ENCODE peak calls at places on chromosomes 7 and 10, in six cellular contexts. U is heart left ventricle, C is AG04450, R is adrenal gland, X is pancreas, J is uterus. D is an unnamed sample.

GRCh38 chr10:93218386-93218785 is 144.7 kb downstream of the CYP26A1 start:
- DNase-seq in U (no peak), C (no peak), R (no peak), X (no peak), J (no peak), D (no peak)

GRCh38 chr10:35578608-35578956 is 26.6 kb upstream of the GJD4 start:
- DNase-seq in U (no peak), C (no peak), R (no peak), X (no peak), J (no peak), D (no peak)

GRCh38 chr7:11155883-11156282 is 182.2 kb downstream of the PHF14 start:
- DNase-seq in U (no peak), C (no peak), R (no peak), X (no peak), J (no peak), D (no peak)

GRCh38 chr10:7507887-7508726 is 97.3 kb upstream of the SFMBT2 start:
- DNase-seq in U (no peak), C (no peak), R (no peak), X (no peak), J (no peak), D (no peak)

GRCh38 chr7:70557281-70557680 is 574.7 kb upstream of the GALNT17 start:
- DNase-seq in U (no peak), C (no peak), R (no peak), X (no peak), J (no peak), D (no peak)

GRCh38 chr7:90530263-90530662 is 60.8 kb downstream of the PTTG1IP2 start:
- DNase-seq in U (no peak), C (no peak), R (no peak), X (no peak), J (no peak), D (no peak)

GRCh38 chr7:143877076-143877475 is 24.9 kb downstream of the TCAF1 start:
- DNase-seq in U (no peak), C (no peak), R (no peak), X (no peak), J (no peak), D (no peak)

GRCh38 chr10:127402596-127403409 is 146.3 kb upstream of the NPS start:
- DNase-seq in U (no peak), C (no peak), R (no peak), X (no peak), J (no peak), D (no peak)

GRCh38 chr7:16754869-16755317 is 1.3 kb downstream of the TSPAN13 start:
- DNase-seq in U (no peak), C (no peak), R (no peak), X (no peak), J (no peak), D (peak; percentile 23)

GRCh38 chr10:30387646-30388243 is 38.7 kb upstream of the MTPAP start:
- DNase-seq in U (no peak), C (no peak), R (no peak), X (no peak), J (no peak), D (peak; percentile 57)

GRCh38 chr7:36034020-36034419 is 119.0 kb upstream of the EEPD1 start:
- DNase-seq in U (no peak), C (no peak), R (no peak), X (no peak), J (no peak), D (no peak)

GRCh38 chr10:101725296-101725695 is 30.3 kb upstream of the FBXW4 start:
- DNase-seq in U (no peak), C (no peak), R (no peak), X (no peak), J (no peak), D (no peak)

GRCh38 chr10:77279207-77279606 is 358.4 kb downstream of the KCNMA1 start:
- DNase-seq in U (no peak), C (no peak), R (no peak), X (no peak), J (peak; percentile 34), D (no peak)

GRCh38 chr7:157689269-157690057 is 352.7 kb downstream of the DNAJB6 start:
- DNase-seq in U (no peak), C (no peak), R (peak; percentile 4), X (no peak), J (no peak), D (peak; percentile 28)

GRCh38 chr7:80082214-80082613 is 52.4 kb upstream of the GNAI1 start:
- DNase-seq in U (no peak), C (no peak), R (no peak), X (no peak), J (no peak), D (no peak)

GRCh38 chr7:877312-878232 is 1.2 kb downstream of the GET4 start:
- DNase-seq in U (peak; percentile 35), C (no peak), R (peak; percentile 65), X (no peak), J (no peak), D (no peak)

GRCh38 chr7:48250441-48250951 is 79.2 kb downstream of the ABCA13 start:
- DNase-seq in U (no peak), C (no peak), R (peak; percentile 33), X (no peak), J (no peak), D (no peak)

GRCh38 chr7:143104759-143105158 is 27.1 kb upstream of the PIP start:
- DNase-seq in U (no peak), C (no peak), R (no peak), X (no peak), J (no peak), D (no peak)

GRCh38 chr7:35697414-35698175 is 2.7 kb upstream of the HERPUD2 start:
- DNase-seq in U (no peak), C (no peak), R (no peak), X (no peak), J (no peak), D (peak; percentile 46)

GRCh38 chr7:83005410-83005809 is 157.3 kb downstream of the PCLO start:
- DNase-seq in U (no peak), C (no peak), R (no peak), X (no peak), J (no peak), D (no peak)

GRCh38 chr7:6516387-6516983 is 34.8 kb downstream of the GRID2IP start:
- DNase-seq in U (peak; percentile 82), C (peak; percentile 55), R (peak; percentile 86), X (peak; percentile 84), J (peak; percentile 77), D (peak; percentile 82)

GRCh38 chr10:3213174-3213573 is 40.6 kb upstream of the PITRM1 start:
- DNase-seq in U (peak; percentile 53), C (no peak), R (no peak), X (no peak), J (peak; percentile 87), D (no peak)

GRCh38 chr7:28539289-28539981 is 127.1 kb downstream of the CREB5 start:
- DNase-seq in U (no peak), C (no peak), R (no peak), X (no peak), J (no peak), D (no peak)

GRCh38 chr10:126098216-126098561 is 201.8 kb downstream of the FANK1 start:
- DNase-seq in U (no peak), C (no peak), R (no peak), X (no peak), J (no peak), D (no peak)

GRCh38 chr10:6062101-6062771 is at the start of gene IL2RA:
- DNase-seq in U (no peak), C (no peak), R (no peak), X (no peak), J (no peak), D (no peak)

GRCh38 chr7:65840446-65840845 is 32.4 kb upstream of the VKORC1L1 start:
- DNase-seq in U (no peak), C (no peak), R (no peak), X (peak; percentile 64), J (no peak), D (no peak)

GRCh38 chr10:131159771-131160170 is 151.8 kb downstream of the TCERG1L start:
- DNase-seq in U (no peak), C (no peak), R (no peak), X (peak; percentile 33), J (no peak), D (no peak)

DNA sequence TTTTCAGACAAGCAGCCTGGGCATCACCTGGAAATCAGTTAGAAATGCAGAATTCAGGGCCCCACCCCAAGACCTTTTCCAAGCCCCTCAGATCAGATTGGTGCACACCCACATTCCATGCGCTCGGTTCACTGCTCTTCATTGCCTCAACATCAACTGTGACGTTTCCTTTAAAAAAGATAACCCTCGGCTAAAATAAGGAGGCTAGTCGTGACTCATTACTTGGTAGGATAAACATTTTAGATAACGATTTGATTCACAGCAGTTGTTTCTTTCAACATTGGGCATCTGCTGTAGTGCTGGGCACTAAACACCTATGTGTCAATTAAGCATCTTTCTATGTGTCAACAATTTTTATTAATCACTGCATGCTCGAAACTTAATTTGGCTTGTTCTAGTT is 191.1 kb upstream of the LRGUK start:
- DNase-seq in U (no peak), C (no peak), R (no peak), X (no peak), J (no peak), D (peak; percentile 8)
- H3K4me3 ChIP-seq in U (no peak overlapping the region), C (no peak overlapping the region), R (no peak overlapping the region), X (no peak overlapping the region), J (no peak overlapping the region), D (no peak overlapping the region)

GRCh38 chr10:132300582-132300981 is 7.2 kb downstream of the STK32C start:
- DNase-seq in U (no peak), C (no peak), R (peak; percentile 34), X (peak; percentile 36), J (peak; percentile 2), D (no peak)
- H3K27me3 ChIP-seq in U (no peaks in the 10 kb centered on the region), C (peaks cover 29% of the 10 kb centered on the region), R (no peaks in the 10 kb centered on the region), X (no peaks in the 10 kb centered on the region), J (no peaks in the 10 kb centered on the region), D (peaks cover 59% of the 10 kb centered on the region)

DNA sequence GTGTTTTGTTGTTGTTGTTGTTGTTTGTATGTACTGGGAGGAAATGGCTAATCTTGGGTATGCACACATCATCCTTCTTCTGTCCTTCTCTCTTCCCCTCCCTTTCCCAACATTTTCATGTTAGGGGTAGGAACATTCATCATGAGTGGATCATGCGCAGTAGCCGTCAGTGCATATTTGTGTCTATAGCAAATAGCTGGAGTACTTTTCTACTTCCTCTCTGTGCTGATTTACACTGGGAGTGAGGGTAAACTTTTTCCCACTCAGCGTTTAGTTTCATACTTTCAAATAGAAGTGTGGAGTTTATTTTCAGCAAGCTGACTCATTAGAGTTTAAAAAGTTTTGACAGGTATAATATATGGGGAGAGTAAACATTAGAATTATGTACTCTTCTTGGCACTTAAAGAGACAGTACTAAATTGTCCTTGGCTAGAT is 80.5 kb upstream of the PRKG1 start:
- DNase-seq in U (peak; percentile 32), C (peak; percentile 67), R (no peak), X (no peak), J (no peak), D (no peak)
- H3K4me3 ChIP-seq in U (peak overlapping the region; percentile 39), C (peak overlapping the region; percentile 80), R (no peak overlapping the region), X (peak overlapping the region; percentile 73), J (peak overlapping the region; percentile 84), D (no peak overlapping the region)

DNA sequence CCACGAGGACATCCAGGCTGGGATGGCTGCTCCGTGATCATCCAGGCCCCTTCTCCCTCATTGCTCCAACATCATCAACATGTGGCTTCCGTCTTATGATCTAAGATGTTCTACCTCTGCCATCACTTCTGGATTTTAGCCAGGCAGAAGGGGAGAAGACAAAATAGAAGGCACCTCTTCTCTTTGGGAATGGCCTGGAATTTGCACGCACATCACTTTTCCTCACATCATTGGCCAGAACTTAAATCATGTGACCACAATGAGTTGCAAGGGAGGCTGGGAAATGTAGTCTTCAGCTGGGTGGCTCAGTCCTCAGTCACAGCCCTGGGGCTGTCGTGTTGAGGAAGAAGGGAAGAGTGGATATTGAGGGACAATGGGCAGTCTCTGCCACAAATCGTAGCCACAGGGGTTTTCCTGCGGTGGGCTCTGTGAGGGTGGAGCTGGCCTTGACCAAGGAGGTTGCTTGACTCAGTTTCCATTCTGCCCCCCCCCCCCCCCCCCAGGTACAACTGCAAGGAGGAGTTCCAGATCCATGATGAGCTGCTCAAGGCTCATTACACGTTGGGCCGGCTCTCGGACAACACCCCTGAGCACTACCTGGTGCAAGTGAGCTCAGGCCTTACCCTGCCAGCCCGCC is 50.3 kb downstream of the PALD1 start:
- DNase-seq in U (no peak), C (no peak), R (no peak), X (no peak), J (no peak), D (no peak)
- H3K27me3 ChIP-seq in U (no peaks in the 10 kb centered on the region), C (peaks cover 11% of the 10 kb centered on the region), R (no peaks in the 10 kb centered on the region), X (no peaks in the 10 kb centered on the region), J (no peaks in the 10 kb centered on the region), D (no peaks in the 10 kb centered on the region)

D was measured in SJSA1.